ENCODE peak calls at places on chromosomes 6 and 20, in seven cellular contexts. X, K, C, E, A, G and O are unnamed samples.

GRCh38 chr6:10793695-10794094 is 44.6 kb downstream of the MAK start:
- DNase-seq in C (no peak), A (no peak), K (no peak), X (no peak), G (no peak), E (no peak), O (no peak)

GRCh38 chr6:25334793-25335192 is 55.6 kb downstream of the CARMIL1 start:
- DNase-seq in G (no peak), X (no peak), C (no peak), K (no peak), E (no peak), A (no peak), O (no peak)

GRCh38 chr6:108200631-108201030 is 34.8 kb downstream of the NR2E1 start:
- DNase-seq in X (no peak), C (peak; percentile 69), K (peak; percentile 26), A (peak; percentile 44), E (no peak), G (no peak), O (peak; percentile 40)

GRCh38 chr6:149190228-149190831 is 127.2 kb upstream of the TAB2 start:
- DNase-seq in K (no peak), C (peak; percentile 9), G (no peak), A (peak; percentile 13), X (no peak), E (peak; percentile 82), O (peak; percentile 22)

GRCh38 chr6:44593539-44593944 is 206.0 kb downstream of the CDC5L start:
- DNase-seq in E (peak; percentile 82), G (peak; percentile 17), C (peak; percentile 64), K (peak; percentile 28), X (peak; percentile 7), A (peak; percentile 58), O (no peak)

GRCh38 chr20:42366626-42367025 is 748.4 kb upstream of the CHD6 start:
- DNase-seq in E (no peak), G (no peak), C (no peak), X (no peak), A (no peak), K (no peak), O (no peak)

GRCh38 chr6:143822584-143823024 is 20.5 kb upstream of the LTV1 start:
- DNase-seq in A (peak; percentile 35), G (no peak), X (no peak), E (no peak), C (no peak), K (no peak), O (no peak)

GRCh38 chr20:25341716-25342680 is 48.6 kb downstream of the ABHD12 start:
- DNase-seq in X (no peak), G (peak; percentile 11), K (no peak), C (no peak), E (no peak), A (peak; percentile 21), O (peak; percentile 8)

GRCh38 chr6:138382498-138383265 is 5.0 kb downstream of the SMIM28 start:
- DNase-seq in E (peak; percentile 60), C (no peak), K (no peak), X (no peak), A (no peak), G (no peak), O (no peak)

GRCh38 chr6:34791164-34791841 is 580 bp upstream of the BLTP3A start:
- DNase-seq in X (peak; percentile 66), A (peak; percentile 17), G (no peak), K (peak; percentile 53), E (peak; percentile 73), C (peak; percentile 29), O (no peak)

GRCh38 chr20:9068232-9068781 is 580 bp upstream of the PLCB4 start:
- DNase-seq in E (peak; percentile 84), K (peak; percentile 75), G (no peak), X (peak; percentile 81), A (peak; percentile 41), C (no peak), O (no peak)

GRCh38 chr20:41645372-41645771 is 27.2 kb upstream of the CHD6 start:
- DNase-seq in E (no peak), X (no peak), K (no peak), C (no peak), G (peak; percentile 19), A (no peak), O (peak; percentile 50)

GRCh38 chr20:21352703-21353102 is 44.6 kb downstream of the NKX2-4 start:
- DNase-seq in X (no peak), A (peak; percentile 78), K (no peak), C (peak; percentile 24), G (no peak), E (no peak), O (no peak)

GRCh38 chr6:55388161-55388560 is 60.9 kb downstream of the GFRAL start:
- DNase-seq in G (no peak), K (no peak), E (no peak), X (no peak), A (peak; percentile 88), C (peak; percentile 28), O (peak; percentile 2)

GRCh38 chr6:29502597-29502996 is 14.8 kb upstream of the MAS1L start:
- DNase-seq in E (peak; percentile 14), G (no peak), A (no peak), X (no peak), C (no peak), K (no peak), O (no peak)

GRCh38 chr6:142943746-142944125 is 1.2 kb downstream of the HIVEP2 start:
- DNase-seq in G (no peak), X (no peak), A (peak; percentile 48), C (peak; percentile 36), K (no peak), E (peak; percentile 53), O (no peak)

GRCh38 chr6:26553739-26554668 is 15.8 kb downstream of the HMGN4 start:
- DNase-seq in C (peak; percentile 93), G (peak; percentile 88), K (no peak), E (peak; percentile 92), X (peak; percentile 90), A (peak; percentile 92), O (peak; percentile 79)

GRCh38 chr6:142551145-142551811 is 249.5 kb downstream of the ADGRG6 start:
- DNase-seq in G (peak; percentile 35), A (no peak), E (no peak), X (no peak), K (no peak), C (no peak), O (peak; percentile 39)

GRCh38 chr6:135974416-135974815 is 122.9 kb downstream of the PDE7B start:
- DNase-seq in K (no peak), C (peak; percentile 17), X (no peak), E (no peak), A (no peak), G (no peak), O (no peak)

GRCh38 chr6:161429921-161430490 is 156.1 kb upstream of the AGPAT4 start:
- DNase-seq in C (no peak), X (no peak), E (no peak), K (no peak), A (no peak), G (no peak), O (no peak)

GRCh38 chr6:296151-297122 is 4.2 kb downstream of the DUSP22 start:
- DNase-seq in K (no peak), A (no peak), E (peak; percentile 28), X (no peak), C (no peak), G (no peak), O (no peak)
- H3K27ac ChIP-seq in K (no peak overlapping the region), A (no peak overlapping the region), E (no peak overlapping the region), X (peak overlapping the region; percentile 75), C (no peak overlapping the region), G (no peak overlapping the region), O (no peak overlapping the region)

GRCh38 chr20:63273635-63274380 is 1.2 kb downstream of the ARFGAP1 start:
- DNase-seq in K (peak; percentile 62), C (peak; percentile 47), G (no peak), X (no peak), A (peak; percentile 88), E (no peak), O (peak; percentile 6)
- H3K27ac ChIP-seq in K (peak overlapping the region; percentile 86), C (peak overlapping the region; percentile 82), G (peak overlapping the region; percentile 75), X (no peak overlapping the region), A (no peak overlapping the region), E (no peak overlapping the region), O (peak overlapping the region; percentile 36)

GRCh38 chr20:10447028-10447427 is 11.9 kb downstream of the SLX4IP start:
- DNase-seq in X (no peak), C (peak; percentile 89), E (no peak), A (peak; percentile 84), K (peak; percentile 91), G (no peak), O (no peak)
- H3K27ac ChIP-seq in X (no peak overlapping the region), C (no peak overlapping the region), E (no peak overlapping the region), A (no peak overlapping the region), K (peak overlapping the region; percentile 69), G (peak overlapping the region; percentile 55), O (peak overlapping the region; percentile 31)

GRCh38 chr6:119791746-119792145 is 442.2 kb upstream of the MAN1A1 start:
- DNase-seq in E (no peak), X (no peak), K (no peak), A (no peak), G (no peak), C (no peak), O (no peak)
- H3K27ac ChIP-seq in E (no peak overlapping the region), X (no peak overlapping the region), K (no peak overlapping the region), A (no peak overlapping the region), G (no peak overlapping the region), C (no peak overlapping the region), O (no peak overlapping the region)

GRCh38 chr20:38125157-38126056 is 39.7 kb downstream of the TGM2 start:
- DNase-seq in C (peak; percentile 93), X (peak; percentile 17), A (peak; percentile 58), G (no peak), K (no peak), E (peak; percentile 48), O (no peak)
- H3K27ac ChIP-seq in C (no peak overlapping the region), X (no peak overlapping the region), A (peak overlapping the region; percentile 65), G (no peak overlapping the region), K (peak overlapping the region; percentile 61), E (no peak overlapping the region), O (no peak overlapping the region)

DNA sequence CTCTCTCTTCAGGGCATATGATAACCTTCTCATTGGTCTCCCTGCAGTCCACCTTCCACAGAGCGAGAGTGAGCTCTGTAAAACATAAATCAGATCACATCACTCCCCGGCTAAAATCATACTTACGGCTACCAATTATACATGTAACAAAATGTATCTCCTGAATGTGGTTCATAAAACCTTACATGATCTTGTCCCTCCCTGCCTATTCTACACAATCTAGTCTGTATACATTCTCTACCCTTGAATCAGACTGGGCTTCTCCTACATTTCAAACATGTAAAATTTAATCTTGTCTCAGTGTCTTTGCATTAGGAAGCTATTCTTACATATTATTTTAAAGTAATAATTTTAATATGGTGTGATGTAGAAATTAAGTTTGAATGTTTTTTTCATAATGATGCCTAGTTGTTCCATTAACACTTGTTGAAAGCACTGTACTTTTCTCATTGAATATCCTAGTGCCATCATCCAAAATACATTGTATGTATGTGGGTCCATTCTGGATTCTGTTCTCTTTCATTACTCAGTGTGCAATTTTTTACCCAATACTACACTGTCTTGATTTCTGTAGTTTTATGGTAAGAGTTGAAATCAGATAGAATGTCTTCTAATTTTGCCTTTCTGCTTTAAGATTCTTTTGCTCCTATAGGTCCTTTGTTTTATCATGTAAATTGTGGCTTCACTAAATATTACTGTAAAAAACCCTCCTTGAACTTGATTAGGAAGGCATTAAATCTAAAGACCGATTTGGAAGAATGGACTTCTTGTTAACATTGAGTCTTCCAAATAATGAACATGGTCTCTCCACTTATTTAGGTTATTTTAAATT is 403.3 kb upstream of the EPHA7 start:
- DNase-seq in G (no peak), A (no peak), E (no peak), X (no peak), K (no peak), C (no peak), O (no peak)
- H3K27ac ChIP-seq in G (no peak overlapping the region), A (no peak overlapping the region), E (no peak overlapping the region), X (no peak overlapping the region), K (no peak overlapping the region), C (no peak overlapping the region), O (no peak overlapping the region)